ENCODE peak calls at places on chromosomes 16 and 17, in nine cellular contexts. T is endothelial cell; N is AG09309; I is omental fat pad; B is thoracic aorta; Y is body of pancreas; J is uterus; G is CD4-positive, alpha-beta T cell; P is AG10803. H is an unnamed sample.

GRCh38 chr16:67277294-67277998 is 1.9 kb upstream of the PLEKHG4 start:
- DNase-seq in Y (no peak), I (peak; percentile 56), N (peak; percentile 98), T (no peak), G (no peak), B (peak; percentile 63), P (peak; percentile 100), J (peak; percentile 67), H (peak; percentile 98)

GRCh38 chr17:51032850-51033249 is 87.8 kb downstream of the SPAG9 start:
- DNase-seq in B (no peak), Y (no peak), G (no peak), P (peak; percentile 39), I (no peak), J (no peak), T (no peak), N (peak; percentile 80), H (peak; percentile 15)

GRCh38 chr17:47720196-47720595 is 12.8 kb upstream of the TBX21 start:
- DNase-seq in G (no peak), P (no peak), N (no peak), J (no peak), B (no peak), Y (no peak), T (no peak), I (no peak), H (no peak)

GRCh38 chr17:78862073-78863023 is 21.7 kb upstream of the USP36 start:
- DNase-seq in G (no peak), I (peak; percentile 85), J (peak; percentile 94), N (peak; percentile 87), T (no peak), B (peak; percentile 93), P (peak; percentile 95), Y (peak; percentile 88), H (peak; percentile 97)

GRCh38 chr16:85844786-85845185 is 45.3 kb downstream of the COX4I1 start:
- DNase-seq in T (no peak), G (no peak), P (no peak), B (no peak), Y (no peak), N (no peak), I (no peak), J (no peak), H (no peak)

GRCh38 chr17:47276868-47277267 is 23.2 kb downstream of the ITGB3 start:
- DNase-seq in G (no peak), I (no peak), B (no peak), J (peak; percentile 79), Y (peak; percentile 66), P (peak; percentile 96), T (peak; percentile 35), N (peak; percentile 68), H (peak; percentile 86)

GRCh38 chr17:7862692-7863437 is 5.1 kb downstream of the CYB5D1 start:
- DNase-seq in G (peak; percentile 31), B (no peak), T (peak; percentile 46), P (peak; percentile 48), Y (peak; percentile 54), J (peak; percentile 71), N (no peak), I (no peak), H (no peak)

GRCh38 chr17:39973496-39973895 is 7.1 kb upstream of the PSMD3 start:
- DNase-seq in B (no peak), G (no peak), Y (no peak), N (no peak), T (no peak), J (no peak), P (peak; percentile 27), I (no peak), H (peak; percentile 56)

GRCh38 chr16:30186782-30187555 is 3.6 kb downstream of the CORO1A start:
- DNase-seq in N (no peak), G (peak; percentile 86), B (no peak), P (peak; percentile 39), J (peak; percentile 47), Y (peak; percentile 76), I (peak; percentile 69), T (peak; percentile 82), H (peak; percentile 11)

GRCh38 chr17:32695864-32696263 is 181.1 kb downstream of the MYO1D start:
- DNase-seq in Y (no peak), T (no peak), J (no peak), G (no peak), B (no peak), P (no peak), I (no peak), N (no peak), H (no peak)

GRCh38 chr17:63382826-63383225 is 63.3 kb downstream of the CYB561 start:
- DNase-seq in T (no peak), B (no peak), N (no peak), P (peak; percentile 25), Y (no peak), J (no peak), G (no peak), I (no peak), H (peak; percentile 38)

GRCh38 chr17:42122371-42123303 is at the start of gene HSPB9:
- DNase-seq in G (no peak), T (no peak), N (no peak), P (no peak), J (no peak), Y (peak; percentile 91), I (no peak), B (no peak), H (no peak)

GRCh38 chr17:67477687-67478086 is 100.6 kb downstream of the PITPNC1 start:
- DNase-seq in P (peak; percentile 59), N (no peak), G (peak; percentile 51), J (no peak), Y (no peak), I (no peak), B (no peak), T (no peak), H (peak; percentile 53)

GRCh38 chr16:72840591-72841381 is 207.1 kb downstream of the ZFHX3 start:
- DNase-seq in B (no peak), Y (no peak), I (no peak), T (no peak), G (no peak), P (peak; percentile 31), J (no peak), N (no peak), H (no peak)
- TF ChIP-seq CTCF in B (no peak), Y (no peak), I (no peak), T (no peak), G (no peak), P (no peak), J (no peak), N (no peak), H (no peak)

DNA sequence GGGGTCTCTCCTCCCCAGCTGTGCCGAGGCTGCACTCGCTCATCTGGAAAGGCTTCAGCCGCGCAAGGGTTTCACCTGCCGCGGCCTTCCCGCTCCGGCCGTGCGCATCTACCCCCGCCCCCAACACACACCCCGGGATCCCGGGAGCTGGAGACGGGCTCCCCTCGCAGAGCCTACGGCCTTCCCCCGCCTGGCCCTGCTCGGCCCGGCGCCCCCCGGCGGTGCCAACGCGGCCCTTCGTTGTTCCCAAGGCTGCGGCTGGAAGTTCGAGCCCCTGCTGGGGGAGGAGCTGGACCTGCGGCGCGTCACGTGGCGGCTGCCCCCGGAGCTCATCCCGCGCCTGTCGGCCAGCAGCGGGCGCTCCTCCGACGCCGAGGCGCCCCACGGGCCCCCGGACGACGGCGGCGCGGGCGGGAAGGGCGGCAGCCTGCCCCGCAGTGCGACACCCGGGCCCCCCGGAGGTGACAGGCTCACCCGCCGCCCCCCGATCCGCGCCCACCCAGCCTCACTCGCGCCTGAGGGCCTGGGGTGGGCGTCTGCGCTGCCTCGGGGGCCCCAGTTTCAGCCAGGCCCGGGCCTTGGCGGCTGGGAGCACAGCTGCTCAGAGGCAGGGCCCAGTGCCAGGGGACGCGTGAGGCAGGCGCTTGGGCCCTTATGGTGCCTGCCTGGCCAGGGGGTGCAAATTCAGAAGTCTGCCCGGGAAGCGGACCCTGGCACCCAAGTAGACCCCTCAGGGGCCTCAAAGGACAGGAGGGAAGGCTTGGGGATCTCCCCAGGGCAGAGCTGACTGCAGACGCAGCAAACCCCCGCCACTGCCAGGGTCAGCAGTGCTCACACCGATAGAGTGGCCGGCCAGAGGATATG is 11.2 kb downstream of the GALK1 start:
- DNase-seq in N (no peak), Y (peak; percentile 65), B (no peak), I (no peak), P (peak; percentile 60), G (peak; percentile 73), T (peak; percentile 73), J (peak; percentile 68), H (peak; percentile 44)
- TF ChIP-seq CTCF in N (peak; percentile 33), Y (peak; percentile 33), B (peak; percentile 33), I (peak; percentile 3), P (peak; percentile 33), G (peak; percentile 67), T (peak; percentile 61), J (peak; percentile 71), H (peak; percentile 85)

GRCh38 chr17:77146882-77147281 is 6.1 kb downstream of the SEC14L1 start:
- DNase-seq in B (no peak), I (no peak), T (no peak), G (no peak), P (no peak), J (no peak), Y (peak; percentile 76), N (no peak), H (no peak)

GRCh38 chr17:77145209-77145608 is 4.4 kb downstream of the SEC14L1 start:
- DNase-seq in B (no peak), P (no peak), T (no peak), N (no peak), G (no peak), Y (no peak), J (no peak), I (no peak), H (no peak)

GRCh38 chr17:77144227-77144626 is 3.5 kb downstream of the SEC14L1 start:
- DNase-seq in N (no peak), P (no peak), I (no peak), T (no peak), Y (no peak), J (no peak), B (no peak), G (no peak), H (no peak)

GRCh38 chr17:77147357-77147801 is 6.6 kb downstream of the SEC14L1 start:
- DNase-seq in B (no peak), G (no peak), P (no peak), I (no peak), T (no peak), N (no peak), Y (peak; percentile 37), J (no peak), H (no peak)

GRCh38 chr17:77145635-77146632 is 5.2 kb downstream of the SEC14L1 start:
- DNase-seq in Y (peak; percentile 74), T (no peak), N (no peak), B (no peak), P (peak; percentile 92), G (no peak), J (no peak), I (no peak), H (peak; percentile 75)
- TF ChIP-seq CTCF in Y (no peak), T (no peak), N (peak; percentile 47), B (peak; percentile 14), P (peak; percentile 53), G (no peak), J (peak; percentile 9), I (no peak), H (peak; percentile 60)

GRCh38 chr17:784143-784542 is 2.0 kb downstream of the MRM3 start:
- DNase-seq in P (no peak), G (no peak), T (no peak), I (no peak), J (no peak), B (no peak), N (no peak), Y (no peak), H (no peak)

GRCh38 chr17:778096-778495 is 4.0 kb downstream of the GLOD4 start:
- DNase-seq in G (no peak), I (no peak), Y (no peak), P (no peak), T (no peak), N (no peak), B (no peak), J (no peak), H (no peak)

GRCh38 chr17:787641-788221 is 5.6 kb downstream of the MRM3 start:
- DNase-seq in N (no peak), B (no peak), P (no peak), I (no peak), T (no peak), J (no peak), Y (peak; percentile 89), G (no peak), H (no peak)

GRCh38 chr17:781920-782731 is at the start of the genes GLOD4 and MRM3:
- DNase-seq in T (peak; percentile 95), N (peak; percentile 24), J (peak; percentile 90), Y (peak; percentile 94), B (peak; percentile 81), P (peak; percentile 82), G (peak; percentile 97), I (peak; percentile 95), H (peak; percentile 80)
- TF ChIP-seq CTCF in T (peak; percentile 48), N (no peak), J (peak; percentile 61), Y (no peak), B (peak; percentile 26), P (no peak), G (no peak), I (no peak), H (peak; percentile 43)

H was measured in HFFc6.